ENCODE peak calls at places on chromosome 12, in nine cellular contexts. M, D, Q, U, A, J, X, C and H are unnamed samples.

GRCh38 chr12:104328790-104329189 is 25.3 kb downstream of the EID3 start:
- DNase-seq in X (no peak), U (no peak), D (no peak), Q (no peak), A (no peak), M (no peak), J (no peak), C (no peak), H (no peak)

GRCh38 chr12:103771466-103771865 is 69.6 kb downstream of the NT5DC3 start:
- DNase-seq in Q (no peak), X (no peak), M (peak; percentile 73), U (peak; percentile 6), A (peak; percentile 18), J (no peak), C (peak; percentile 40), D (no peak), H (no peak)

GRCh38 chr12:12717586-12718381 is 616 bp downstream of the CDKN1B start:
- DNase-seq in C (no peak), Q (peak; percentile 58), D (peak; percentile 24), X (peak; percentile 8), J (peak; percentile 22), U (no peak), M (peak; percentile 63), A (no peak), H (no peak)

GRCh38 chr12:108337235-108338223 is 1.6 kb downstream of the CMKLR1 start:
- DNase-seq in X (no peak), J (peak; percentile 73), Q (no peak), U (no peak), M (no peak), D (no peak), A (peak; percentile 66), C (no peak), H (no peak)

GRCh38 chr12:109539508-109539907 is 33.8 kb downstream of the MMAB start:
- DNase-seq in A (no peak), Q (no peak), U (no peak), M (no peak), J (no peak), D (no peak), X (no peak), C (no peak), H (no peak)

GRCh38 chr12:13371367-13371766 is 174.8 kb downstream of the EMP1 start:
- DNase-seq in U (no peak), A (no peak), C (no peak), J (no peak), M (no peak), X (no peak), D (no peak), Q (no peak), H (no peak)

GRCh38 chr12:7004287-7004803 is 13.9 kb downstream of the LPCAT3 start:
- DNase-seq in J (no peak), M (no peak), C (no peak), X (no peak), D (no peak), A (no peak), Q (no peak), U (no peak), H (no peak)

GRCh38 chr12:64352181-64352580 is 38.4 kb downstream of the C12orf56 start:
- DNase-seq in U (no peak), A (no peak), C (no peak), Q (no peak), M (no peak), X (no peak), J (no peak), D (no peak), H (no peak)

GRCh38 chr12:25438638-25439037 is 114.4 kb downstream of the LMNTD1 start:
- DNase-seq in Q (no peak), J (no peak), X (no peak), U (no peak), C (no peak), A (no peak), M (no peak), D (no peak), H (no peak)

GRCh38 chr12:19196959-19197630 is 67.6 kb downstream of the PLEKHA5 start:
- DNase-seq in D (no peak), A (no peak), X (no peak), U (peak; percentile 18), C (no peak), Q (no peak), M (no peak), J (no peak), H (no peak)

GRCh38 chr12:44021471-44021971 is 185.6 kb downstream of the TMEM117 start:
- DNase-seq in A (peak; percentile 18), U (no peak), X (no peak), D (no peak), Q (no peak), M (no peak), J (peak; percentile 12), C (no peak), H (no peak)

GRCh38 chr12:693937-694533 is 30.8 kb upstream of the NINJ2 start:
- DNase-seq in A (no peak), C (no peak), U (no peak), D (no peak), Q (no peak), J (no peak), M (no peak), X (no peak), H (no peak)

GRCh38 chr12:34233618-34234017 is 211.3 kb downstream of the ALG10 start:
- DNase-seq in U (no peak), Q (no peak), D (no peak), X (no peak), A (no peak), J (no peak), C (no peak), M (no peak), H (no peak)

GRCh38 chr12:54723653-54724256 is 75.6 kb upstream of the DCD start:
- DNase-seq in U (no peak), A (peak; percentile 13), J (no peak), Q (no peak), M (no peak), D (peak; percentile 7), C (peak; percentile 7), X (no peak), H (no peak)

GRCh38 chr12:7694556-7694955 is 1.0 kb downstream of the GDF3 start:
- DNase-seq in A (no peak), Q (no peak), X (no peak), C (no peak), J (no peak), D (no peak), U (no peak), M (no peak), H (no peak)

GRCh38 chr12:82650627-82651337 is 35.9 kb upstream of the TMTC2 start:
- DNase-seq in Q (no peak), X (no peak), C (no peak), A (peak; percentile 45), J (peak; percentile 20), D (peak; percentile 14), U (no peak), M (no peak), H (no peak)

GRCh38 chr12:57135939-57136338 is 7.7 kb downstream of the LRP1 start:
- DNase-seq in Q (no peak), A (no peak), C (peak; percentile 77), M (peak; percentile 80), X (no peak), D (no peak), U (no peak), J (no peak), H (no peak)

GRCh38 chr12:115813256-115813655 is 464.2 kb downstream of the MED13L start:
- DNase-seq in U (no peak), Q (no peak), X (no peak), A (no peak), C (no peak), J (no peak), M (no peak), D (no peak), H (no peak)

GRCh38 chr12:131613678-131614077 is 97.2 kb upstream of the SFSWAP start:
- DNase-seq in U (no peak), J (no peak), M (no peak), D (no peak), C (no peak), Q (no peak), A (no peak), X (no peak), H (no peak)

GRCh38 chr12:24709201-24709600 is 239.7 kb downstream of the BCAT1 start:
- DNase-seq in U (no peak), D (no peak), C (no peak), A (no peak), J (no peak), Q (no peak), X (no peak), M (no peak), H (no peak)

GRCh38 chr12:13093850-13094225 is 9.6 kb downstream of the GSG1 start:
- DNase-seq in J (no peak), U (no peak), D (no peak), X (no peak), M (no peak), A (no peak), C (no peak), Q (no peak), H (no peak)

GRCh38 chr12:124114316-124114715 is 141.3 kb downstream of the ZNF664 start:
- DNase-seq in J (no peak), C (no peak), X (no peak), M (no peak), A (no peak), U (no peak), Q (no peak), D (no peak), H (no peak)

GRCh38 chr12:46452061-46452615 is 79.6 kb upstream of the SLC38A2 start:
- DNase-seq in D (no peak), C (no peak), M (no peak), J (no peak), A (no peak), Q (no peak), U (no peak), X (no peak), H (no peak)

GRCh38 chr12:6158263-6158662 is 33.8 kb upstream of the VWF start:
- DNase-seq in A (no peak), U (no peak), C (no peak), Q (no peak), D (no peak), J (no peak), X (no peak), M (no peak), H (no peak)

GRCh38 chr12:76010732-76011458 is 20.7 kb downstream of the PHLDA1 start:
- DNase-seq in M (no peak), Q (no peak), D (no peak), C (no peak), A (no peak), U (no peak), X (no peak), J (no peak), H (no peak)

GRCh38 chr12:91926810-91927209 is 218.8 kb downstream of the BTG1 start:
- DNase-seq in M (no peak), A (no peak), J (no peak), Q (no peak), C (no peak), U (peak; percentile 43), X (no peak), D (no peak), H (no peak)

GRCh38 chr12:88342434-88342833 is 200.3 kb downstream of the TMTC3 start:
- DNase-seq in J (no peak), M (no peak), D (no peak), Q (no peak), A (no peak), U (no peak), C (no peak), X (no peak), H (no peak)

GRCh38 chr12:107912421-107913004 is 138.0 kb downstream of the ASCL4 start:
- DNase-seq in C (peak; percentile 59), J (peak; percentile 79), A (peak; percentile 81), D (peak; percentile 58), Q (peak; percentile 82), M (peak; percentile 90), U (no peak), X (peak; percentile 12), H (no peak)

GRCh38 chr12:121845699-121846098 is 13.0 kb downstream of the HPD start:
- DNase-seq in Q (no peak), D (no peak), U (no peak), C (no peak), X (no peak), A (no peak), M (no peak), J (no peak), H (no peak)

GRCh38 chr12:7123806-7124519 is 4.7 kb downstream of the RBP5 start:
- DNase-seq in C (no peak), Q (no peak), X (no peak), A (no peak), J (no peak), D (no peak), U (no peak), M (no peak), H (no peak)

GRCh38 chr12:121499929-121500793 is 80.7 kb downstream of the KDM2B start:
- DNase-seq in J (peak; percentile 80), M (peak; percentile 87), X (peak; percentile 67), A (peak; percentile 81), U (peak; percentile 66), Q (peak; percentile 87), D (peak; percentile 74), C (peak; percentile 84), H (peak; percentile 47)